ENCODE peak calls at places on chromosomes 2 and 18, in five cellular contexts. K is A549, S is heart left ventricle, Q is WERI-Rb-1, G is activated B cell treated with CpG ODN at 0.5 μM for 24 hours. R is an unnamed sample.

GRCh38 chr2:130737592-130737991 is 8.7 kb downstream of the GPR148 start:
- DNase-seq in K (no peak), S (no peak), Q (no peak), G (no peak), R (no peak)

GRCh38 chr18:3830604-3831003 is 380.6 kb downstream of the TGIF1 start:
- DNase-seq in K (no peak), S (no peak), Q (no peak), G (no peak), R (no peak)

GRCh38 chr18:42640160-42640559 is 475.3 kb downstream of the RIT2 start:
- DNase-seq in K (no peak), S (no peak), Q (no peak), G (no peak), R (no peak)

GRCh38 chr2:200654823-200655222 is 69.0 kb downstream of the AOX1 start:
- DNase-seq in K (no peak), S (no peak), Q (no peak), G (no peak), R (no peak)

GRCh38 chr18:35578481-35578880 is 3.1 kb upstream of the GALNT1 start:
- DNase-seq in K (no peak), S (no peak), Q (no peak), G (no peak), R (no peak)

GRCh38 chr2:168632733-168633132 is 169.7 kb upstream of the NOSTRIN start:
- DNase-seq in K (no peak), S (peak), Q (no peak), G (no peak), R (no peak)

GRCh38 chr2:152421521-152422367 is 86.8 kb downstream of the FMNL2 start:
- DNase-seq in K (peak), S (peak), Q (no peak), G (no peak), R (no peak)

GRCh38 chr2:240302933-240303332 is 132.5 kb upstream of the GPC1 start:
- DNase-seq in K (no peak), S (no peak), Q (no peak), G (no peak), R (no peak)

GRCh38 chr2:217789003-217789735 is 213.6 kb downstream of the TNS1 start:
- DNase-seq in K (peak), S (peak), Q (peak), G (peak), R (peak)

GRCh38 chr2:30145826-30146336 is 926 bp upstream of the YPEL5 start:
- DNase-seq in K (no peak), S (no peak), Q (no peak), G (no peak), R (no peak)

GRCh38 chr2:121309801-121310200 is 24.8 kb upstream of the TFCP2L1 start:
- DNase-seq in K (no peak), S (no peak), Q (no peak), G (no peak), R (no peak)

GRCh38 chr2:25331686-25332365 is 9.9 kb downstream of the DNMT3A start:
- DNase-seq in K (no peak), S (no peak), Q (peak), G (no peak), R (no peak)

GRCh38 chr2:215364157-215365155 is 52.6 kb downstream of the ATIC start:
- DNase-seq in K (no peak), S (no peak), Q (no peak), G (no peak), R (no peak)

GRCh38 chr2:237118025-237118424 is 32.3 kb downstream of the COPS8 start:
- DNase-seq in K (no peak), S (no peak), Q (no peak), G (no peak), R (no peak)

GRCh38 chr18:54192415-54192814 is 32.1 kb downstream of the MBD2 start:
- DNase-seq in K (no peak), S (no peak), Q (no peak), G (no peak), R (no peak)

GRCh38 chr2:197707316-197708213 is 2.4 kb downstream of the MARS2 start:
- DNase-seq in K (peak), S (no peak), Q (no peak), G (no peak), R (no peak)

GRCh38 chr2:6073260-6074141 is 381.3 kb downstream of the SOX11 start:
- DNase-seq in K (no peak), S (peak), Q (peak), G (no peak), R (no peak)

GRCh38 chr18:9653390-9653789 is 39.0 kb upstream of the PPP4R1 start:
- DNase-seq in K (no peak), S (peak), Q (no peak), G (no peak), R (no peak)

GRCh38 chr2:188610827-188611226 is 319.2 kb downstream of the GULP1 start:
- DNase-seq in K (no peak), S (no peak), Q (no peak), G (no peak), R (no peak)

GRCh38 chr2:176080540-176081355 is 3.0 kb downstream of the EVX2 start:
- DNase-seq in K (no peak), S (no peak), Q (no peak), G (no peak), R (no peak)

GRCh38 chr2:216666461-216667233 is 28.7 kb downstream of the IGFBP5 start:
- DNase-seq in K (peak), S (peak), Q (peak), G (peak), R (no peak)

GRCh38 chr2:216802516-216803265 is 57.2 kb downstream of the TNP1 start:
- DNase-seq in K (no peak), S (no peak), Q (no peak), G (no peak), R (no peak)

GRCh38 chr2:138107288-138107687 is 143.0 kb downstream of the HNMT start:
- DNase-seq in K (no peak), S (no peak), Q (no peak), G (no peak), R (no peak)

GRCh38 chr18:74748809-74749208 is 151.1 kb downstream of the ZNF407 start:
- DNase-seq in K (no peak), S (no peak), Q (no peak), G (no peak), R (no peak)

GRCh38 chr2:25809646-25810045 is 68.6 kb downstream of the ASXL2 start:
- DNase-seq in K (no peak), S (no peak), Q (no peak), G (no peak), R (no peak)

GRCh38 chr18:13576598-13576997 is 149.8 kb downstream of the FAM210A start:
- DNase-seq in K (no peak), S (no peak), Q (no peak), G (no peak), R (no peak)

GRCh38 chr2:12619975-12620374 is 96.8 kb upstream of the TRIB2 start:
- DNase-seq in K (no peak), S (no peak), Q (no peak), G (no peak), R (no peak)

GRCh38 chr2:105403785-105404698 is 5.2 kb upstream of the FHL2 start:
- DNase-seq in K (peak), S (no peak), Q (peak), G (no peak), R (no peak)

GRCh38 chr2:10750610-10751009 is 29.2 kb downstream of the ATP6V1C2 start:
- DNase-seq in K (no peak), S (no peak), Q (no peak), G (no peak), R (no peak)

GRCh38 chr2:240151477-240152031 is 11.1 kb upstream of the OTOS start:
- DNase-seq in K (no peak), S (no peak), Q (no peak), G (no peak), R (no peak)

GRCh38 chr2:124489686-124490085 is 464.6 kb downstream of the CNTNAP5 start:
- DNase-seq in K (no peak), S (no peak), Q (no peak), G (no peak), R (no peak)

GRCh38 chr2:124482551-124482950 is 457.5 kb downstream of the CNTNAP5 start:
- DNase-seq in K (no peak), S (no peak), Q (no peak), G (no peak), R (no peak)

DNA sequence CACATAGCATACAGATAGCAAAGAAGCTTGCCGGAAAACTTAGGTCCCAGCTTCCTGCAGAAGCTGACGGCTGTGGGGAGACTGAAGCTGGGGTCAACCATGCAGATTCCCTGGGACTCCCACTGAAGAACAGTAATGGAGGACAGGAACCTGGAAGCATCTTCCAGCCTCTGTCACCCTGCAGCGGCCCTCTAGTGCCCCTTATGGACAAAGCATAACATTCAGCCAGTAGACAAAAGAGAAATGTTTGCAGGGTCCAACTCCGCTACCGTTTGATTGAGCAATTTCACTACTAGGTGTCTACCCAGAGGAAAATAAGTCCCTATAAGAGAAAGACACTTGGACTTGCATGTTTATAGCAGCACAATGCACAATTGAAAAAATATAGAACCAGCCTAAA is 460.6 kb downstream of the CNTNAP5 start:
- DNase-seq in K (no peak), S (no peak), Q (peak), G (no peak), R (no peak)
- TF ChIP-seq CTCF in K (no peak), S (no peak), Q (peak), G (no peak), R (no peak)

GRCh38 chr2:70325875-70326274 is 24.0 kb upstream of the FAM136A start:
- DNase-seq in K (no peak), S (no peak), Q (no peak), G (no peak), R (no peak)

GRCh38 chr2:70331012-70331411 is 29.1 kb upstream of the FAM136A start:
- DNase-seq in K (no peak), S (no peak), Q (no peak), G (no peak), R (no peak)

GRCh38 chr2:70328921-70329561 is 27.2 kb upstream of the FAM136A start:
- DNase-seq in K (peak), S (no peak), Q (no peak), G (no peak), R (no peak)
- TF ChIP-seq CTCF in K (no peak), S (no peak), Q (no peak), G (no peak), R (no peak)

DNA sequence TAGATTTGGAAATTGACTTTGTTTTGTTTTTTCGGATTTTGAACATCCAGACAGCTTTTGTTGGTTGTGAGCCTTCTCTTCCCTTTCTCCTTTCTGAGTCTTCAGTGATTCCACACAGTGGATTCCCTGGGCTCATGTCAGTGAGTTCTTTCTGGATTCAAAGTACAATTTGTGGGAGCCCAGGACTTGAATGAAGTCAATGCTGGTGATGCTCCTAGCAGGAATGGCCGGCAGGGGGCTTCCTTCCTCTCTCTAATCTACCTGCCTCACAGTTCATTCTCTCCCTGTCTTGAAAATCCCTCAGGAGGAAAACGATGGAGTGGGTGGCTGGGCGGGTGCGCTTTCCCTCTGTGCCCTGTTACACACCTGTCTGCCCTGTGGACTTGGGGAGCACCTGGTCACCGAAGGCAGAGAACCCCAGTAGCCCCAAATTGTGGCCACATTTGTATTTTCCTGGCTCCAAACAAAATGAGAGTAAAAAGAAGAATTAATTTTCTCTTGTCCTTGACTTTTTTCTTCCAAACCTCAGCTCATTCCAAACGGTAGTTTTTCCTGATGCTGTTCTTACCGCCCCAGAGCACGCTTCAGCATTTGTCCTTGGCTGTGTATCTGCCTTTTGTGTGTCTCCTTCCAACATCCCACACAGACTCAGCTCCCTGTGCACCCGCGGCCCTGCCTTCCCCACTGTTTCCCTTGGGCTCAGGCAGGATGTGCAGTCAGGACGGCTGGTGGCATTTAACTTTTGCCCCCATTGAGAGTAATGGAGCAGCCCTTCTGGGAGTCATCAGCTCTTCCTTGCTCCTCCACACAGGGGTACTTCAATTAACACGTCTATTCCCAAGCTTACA is 86.6 kb downstream of the MARCO start:
- DNase-seq in K (peak), S (no peak), Q (peak), G (no peak), R (no peak)
- TF ChIP-seq CTCF in K (peak), S (peak), Q (peak), G (no peak), R (peak)

DNA sequence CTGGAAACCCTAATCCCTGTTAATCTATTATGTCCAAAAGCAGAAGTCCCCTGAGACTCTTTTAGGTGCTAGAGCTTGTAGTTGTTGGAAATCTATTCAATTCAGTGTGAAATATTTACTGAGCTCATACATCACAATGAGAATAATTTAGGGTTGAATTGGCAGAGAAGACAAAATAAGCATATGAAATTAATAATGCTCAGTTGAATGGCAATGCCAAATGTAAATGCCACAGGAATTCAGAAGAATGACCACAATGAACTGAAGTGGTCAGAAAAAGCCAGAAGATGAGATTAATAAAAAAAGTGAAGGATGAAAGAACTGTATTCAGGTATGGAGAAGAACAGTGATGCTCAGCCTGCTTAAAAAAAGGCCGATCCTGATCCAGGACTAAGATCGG is 8.0 kb upstream of the STAT4 start:
- DNase-seq in K (no peak), S (no peak), Q (no peak), G (no peak), R (no peak)
- TF ChIP-seq CTCF in K (no peak), S (no peak), Q (no peak), G (no peak), R (no peak)

GRCh38 chr18:57135705-57136104 is 11.2 kb upstream of the BOD1L2 start:
- DNase-seq in K (no peak), S (no peak), Q (no peak), G (no peak), R (no peak)
- TF ChIP-seq CTCF in K (no peak), S (no peak), Q (peak), G (no peak), R (no peak)

DNA sequence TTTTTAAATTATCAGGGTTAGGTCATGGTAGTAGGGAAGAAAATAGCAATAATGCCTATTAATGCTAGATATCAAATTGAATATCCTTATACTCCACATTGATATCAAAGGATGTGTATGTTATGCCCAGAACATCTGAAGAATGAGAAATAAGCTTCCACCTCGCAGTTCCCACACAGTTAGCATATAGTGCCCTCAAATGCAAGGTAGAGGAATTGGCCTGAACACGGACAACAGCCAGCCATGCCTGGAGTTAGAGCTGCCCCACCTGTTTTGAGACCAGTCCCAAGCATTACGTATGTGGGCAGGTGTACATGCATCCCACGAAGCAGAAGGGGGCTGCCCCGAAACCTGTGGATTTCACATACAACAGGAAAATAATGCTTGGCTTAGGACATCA is 79.6 kb downstream of the SUMO1 start:
- DNase-seq in K (no peak), S (no peak), Q (peak), G (no peak), R (no peak)
- TF ChIP-seq CTCF in K (peak), S (no peak), Q (peak), G (no peak), R (no peak)

R was measured in mesothelial cell of epicardium.